ENCODE peak calls at places on chromosomes 7 and 10, in six cellular contexts. Y is adrenal gland, T is uterus, E is transverse colon, A is endothelial cell of umbilical vein, X is ovary. S is an unnamed sample. For H3K4me1, the result is how much of the 10 kb centered on the place peaks cover.

GRCh38 chr7:158734861-158735260 is 30.3 kb upstream of the NCAPG2 start:
- DNase-seq in X (no peak), T (no peak), E (no peak), Y (no peak), A (peak), S (no peak)

GRCh38 chr7:72706521-72706920 is 121.5 kb downstream of the TYW1B start:
- DNase-seq in T (no peak), E (no peak), A (no peak), X (no peak), Y (no peak), S (no peak)

GRCh38 chr10:101609481-101609880 is 21.4 kb downstream of the DPCD start:
- DNase-seq in A (peak), T (no peak), X (no peak), Y (no peak), E (no peak), S (peak)

GRCh38 chr7:111668711-111669110 is 106.4 kb upstream of the IMMP2L start:
- DNase-seq in X (no peak), A (no peak), E (no peak), Y (no peak), T (no peak), S (no peak)

GRCh38 chr10:74145133-74145532 is 5.5 kb downstream of the AP3M1 start:
- DNase-seq in E (no peak), Y (no peak), T (no peak), A (peak), X (no peak), S (no peak)

GRCh38 chr7:152076324-152076821 is 50.9 kb downstream of the GALNT11 start:
- DNase-seq in A (peak), T (no peak), X (no peak), Y (no peak), E (peak), S (no peak)

GRCh38 chr10:100883322-100883821 is 29.4 kb upstream of the SLF2 start:
- DNase-seq in X (peak), Y (no peak), T (peak), E (no peak), A (no peak), S (no peak)

GRCh38 chr7:43671520-43671919 is 57.8 kb downstream of the COA1 start:
- DNase-seq in E (no peak), X (no peak), T (no peak), A (no peak), Y (no peak), S (no peak)

GRCh38 chr10:67665491-67665890 is 30.5 kb downstream of the CTNNA3 start:
- DNase-seq in Y (no peak), E (no peak), T (no peak), X (no peak), A (no peak), S (peak)

GRCh38 chr10:2828741-2829140 is 238.6 kb upstream of the PFKP start:
- DNase-seq in T (no peak), A (no peak), E (no peak), Y (no peak), X (no peak), S (no peak)

GRCh38 chr7:122844191-122844988 is 41.9 kb downstream of the CADPS2 start:
- DNase-seq in Y (no peak), A (peak), E (no peak), X (no peak), T (no peak), S (no peak)

GRCh38 chr7:116518971-116519370 is 5.9 kb upstream of the CAV1 start:
- DNase-seq in Y (no peak), X (no peak), T (no peak), E (no peak), A (no peak), S (no peak)

GRCh38 chr7:144391823-144392255 is 11.7 kb downstream of the NOBOX start:
- DNase-seq in X (no peak), A (peak), E (no peak), T (peak), Y (peak), S (no peak)

GRCh38 chr10:113753020-113753692 is 1.7 kb downstream of the PLEKHS1 start:
- DNase-seq in E (peak), A (peak), T (no peak), X (no peak), Y (no peak), S (no peak)

DNA sequence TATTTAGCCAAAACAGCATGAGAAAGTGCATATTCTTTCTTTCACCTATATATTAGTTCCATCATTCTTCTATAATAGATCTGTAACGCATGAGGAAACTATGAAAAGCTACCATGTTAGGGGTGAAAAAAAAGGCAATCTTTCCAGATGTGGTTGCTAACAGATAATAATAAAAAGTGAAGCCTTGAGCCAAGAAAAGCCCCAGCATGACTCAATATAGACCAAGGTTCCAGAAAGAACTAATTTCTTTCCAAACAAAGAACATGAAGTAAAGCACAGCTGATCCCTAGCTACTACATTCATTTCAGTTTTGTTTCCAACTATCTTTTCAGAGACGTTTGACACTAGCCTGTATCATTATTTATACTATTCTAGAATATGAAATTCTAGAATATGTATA is 16.4 kb downstream of the ARL4A start:
- DNase-seq in A (no peak), X (no peak), E (no peak), T (no peak), Y (no peak), S (no peak)
- TF ChIP-seq CTCF in A (no peak), X (no peak), E (no peak), T (no peak), Y (no peak), S (no peak)

DNA sequence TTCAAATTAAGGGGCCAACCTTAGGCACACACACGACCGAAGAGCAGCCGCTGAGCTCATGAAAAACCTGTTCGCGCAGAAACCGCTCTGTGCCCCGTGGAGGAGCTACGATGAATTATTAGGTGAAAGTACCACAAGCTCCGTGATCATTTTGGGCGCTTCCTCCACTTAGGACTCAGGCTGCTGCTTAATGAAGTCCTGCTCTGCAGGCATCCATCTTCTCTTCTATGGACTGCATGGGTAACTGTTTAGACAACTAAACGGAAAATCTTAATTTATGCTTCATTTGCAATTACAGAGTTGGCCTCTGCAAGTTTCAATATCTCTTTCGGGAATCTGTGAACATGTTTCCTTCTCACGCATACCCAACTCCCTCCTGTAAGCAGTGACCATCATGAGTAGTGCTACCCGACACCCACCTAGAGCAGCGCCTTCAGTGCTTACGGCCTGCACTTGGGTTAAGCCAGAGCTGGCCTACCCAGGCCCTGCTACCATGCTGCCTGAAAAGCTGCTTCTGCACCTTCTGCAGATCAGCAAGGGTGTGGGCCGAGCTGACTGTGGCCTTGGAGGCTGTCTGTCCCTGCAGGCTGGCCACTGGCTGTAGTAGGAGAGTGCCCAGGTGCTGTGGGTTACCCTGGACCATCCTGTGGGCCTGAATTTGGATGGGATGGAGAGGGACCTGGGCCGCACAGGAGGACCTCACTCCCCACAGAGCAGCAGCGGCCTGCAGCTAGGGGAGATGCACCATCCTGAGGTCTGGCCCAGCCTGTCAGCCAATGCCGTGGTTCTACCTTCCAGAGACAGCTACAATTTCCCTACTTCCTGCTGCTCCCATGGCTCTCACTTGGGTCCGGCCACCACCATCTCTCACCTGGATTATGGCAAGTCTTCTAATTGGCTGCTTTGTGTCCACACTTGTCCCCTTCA is 36.0 kb downstream of the GNA12 start:
- DNase-seq in A (no peak), Y (no peak), E (no peak), X (no peak), T (no peak), S (no peak)
- H3K4me1 ChIP-seq in A (under half), Y (under half), E (under half), X (under half), T (under half), S (under half)

DNA sequence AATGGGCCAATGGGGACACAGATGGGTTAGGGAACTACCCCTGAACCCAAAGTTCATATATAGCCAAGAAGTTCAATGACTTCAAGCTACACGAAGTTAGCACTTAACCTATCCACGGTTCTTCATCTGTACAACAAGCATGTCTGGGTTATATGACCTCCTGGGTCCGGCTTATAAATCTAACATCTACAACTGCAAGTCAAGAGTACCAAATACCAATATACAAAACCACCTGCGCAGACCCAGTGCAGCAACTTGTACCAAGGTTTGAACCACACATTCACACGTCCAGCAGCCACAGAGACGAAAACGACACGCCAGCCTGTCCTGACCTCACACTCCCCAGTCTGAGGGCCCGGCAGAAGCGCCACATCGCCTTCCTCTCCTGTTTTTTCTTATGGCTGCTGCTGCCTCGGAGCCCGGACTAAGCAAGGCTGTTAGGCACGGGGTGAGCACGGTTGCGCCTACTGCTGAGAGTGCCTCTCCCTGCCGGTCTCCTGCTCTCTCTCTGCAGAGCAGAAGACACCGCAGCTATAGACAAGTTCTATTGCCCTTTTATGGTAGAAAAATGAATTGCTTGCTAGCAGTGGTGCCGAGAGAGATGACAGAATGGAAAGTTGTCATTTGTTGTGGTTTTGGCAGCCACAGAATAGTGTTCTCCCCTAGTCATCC is 86.3 kb downstream of the RNF216 start:
- DNase-seq in X (no peak), Y (no peak), E (peak), T (peak), A (no peak), S (no peak)
- TF ChIP-seq POLR2A in X (no peak), Y (peak), E (peak), T (peak), A (no peak), S (no peak)

DNA sequence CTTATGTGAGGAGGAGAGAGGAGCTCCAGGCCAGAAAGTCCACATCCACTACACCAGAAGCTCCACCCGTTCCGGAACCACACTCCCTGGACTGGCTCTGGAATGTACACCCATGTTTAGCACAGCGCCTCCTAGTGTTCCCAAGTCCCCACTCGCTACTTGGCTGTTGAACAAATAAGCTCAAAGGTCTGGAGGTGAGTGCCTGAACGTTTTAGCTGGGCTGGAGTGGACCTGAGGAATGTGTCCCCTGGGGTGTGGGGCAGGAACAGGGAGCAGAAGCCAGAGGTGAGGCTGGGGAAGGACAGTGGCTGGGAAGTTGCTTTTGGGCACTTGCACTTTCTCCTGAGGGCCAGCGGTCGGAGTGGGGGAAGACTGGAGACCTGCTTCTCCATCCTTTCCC is 164.1 kb upstream of the CDCA7L start:
- DNase-seq in X (no peak), E (peak), A (no peak), T (no peak), Y (no peak), S (no peak)
- TF ChIP-seq CTCF in X (no peak), E (no peak), A (peak), T (no peak), Y (no peak), S (no peak)

DNA sequence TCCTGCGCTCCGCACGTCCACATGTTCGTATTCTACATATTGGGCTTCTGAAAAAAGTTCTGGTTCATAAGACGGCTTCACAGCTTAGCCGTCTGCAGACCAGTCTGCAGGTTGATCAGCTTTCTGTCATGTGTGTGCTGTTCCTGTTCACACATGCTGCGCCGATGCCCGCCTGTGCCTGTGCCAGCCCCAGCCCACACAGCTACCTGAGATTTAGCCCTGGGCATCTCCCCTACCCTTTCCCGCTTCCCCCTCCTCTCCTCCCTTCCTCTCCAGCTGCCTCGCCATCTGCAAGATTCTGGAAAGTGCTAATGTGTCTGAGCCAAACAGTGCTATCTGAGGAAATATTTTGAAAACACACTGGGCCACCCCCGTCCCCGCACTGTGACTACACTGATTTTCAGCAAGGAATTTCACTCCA is 7.1 kb downstream of the CHST3 start:
- DNase-seq in Y (no peak), E (no peak), A (no peak), X (no peak), T (no peak), S (no peak)
- H3K4me1 ChIP-seq in Y (under half), E (under half), A (under half), X (half or more), T (under half), S (half or more)